ENCODE peak calls at places on chromosomes 2 and 18, in seven cellular contexts. Q is SJSA1, G is left ventricle myocardium superior, D is mucosa of gallbladder, I is T47D, V is psoas muscle, U is GM12892. C is an unnamed sample.

GRCh38 chr2:166361351-166362153 is 14.2 kb downstream of the SCN9A start:
- DNase-seq in Q (no peak), G (no peak), D (no peak), I (peak; percentile 46), V (no peak), U (no peak), C (no peak)

GRCh38 chr2:15348028-15348427 is 213.1 kb downstream of the NBAS start:
- DNase-seq in Q (no peak), G (no peak), D (no peak), I (no peak), V (no peak), U (no peak), C (no peak)

GRCh38 chr2:240425236-240425615 is 10.2 kb upstream of the GPC1 start:
- DNase-seq in Q (no peak), G (no peak), D (no peak), I (no peak), V (no peak), U (no peak), C (no peak)

GRCh38 chr2:85862426-85862825 is 26.4 kb downstream of the ST3GAL5 start:
- DNase-seq in Q (no peak), G (no peak), D (no peak), I (no peak), V (no peak), U (no peak), C (no peak)

GRCh38 chr2:20353597-20353996 is 3.0 kb upstream of the PUM2 start:
- DNase-seq in Q (no peak), G (no peak), D (no peak), I (peak; percentile 90), V (no peak), U (no peak), C (no peak)

GRCh38 chr2:181008418-181008817 is 28.0 kb downstream of the UBE2E3 start:
- DNase-seq in Q (no peak), G (no peak), D (no peak), I (no peak), V (no peak), U (no peak), C (no peak)

GRCh38 chr18:60070631-60071030 is 170.8 kb downstream of the PMAIP1 start:
- DNase-seq in Q (peak; percentile 57), G (no peak), D (no peak), I (no peak), V (no peak), U (no peak), C (no peak)

GRCh38 chr18:11279461-11279860 is 130.1 kb upstream of the PIEZO2 start:
- DNase-seq in Q (no peak), G (no peak), D (no peak), I (no peak), V (no peak), U (no peak), C (no peak)

GRCh38 chr2:168986544-168986943 is 44.6 kb downstream of the ABCB11 start:
- DNase-seq in Q (no peak), G (no peak), D (no peak), I (no peak), V (no peak), U (no peak), C (no peak)

GRCh38 chr18:41338341-41338740 is 616.7 kb upstream of the PIK3C3 start:
- DNase-seq in Q (no peak), G (no peak), D (no peak), I (no peak), V (no peak), U (no peak), C (no peak)

GRCh38 chr2:119960821-119961220 is 52.1 kb upstream of the EPB41L5 start:
- DNase-seq in Q (no peak), G (no peak), D (no peak), I (no peak), V (no peak), U (no peak), C (no peak)

GRCh38 chr2:11744631-11745394 is 1.6 kb upstream of the LPIN1 start:
- DNase-seq in Q (no peak), G (peak; percentile 72), D (no peak), I (peak; percentile 25), V (peak; percentile 71), U (no peak), C (no peak)

GRCh38 chr2:222481941-222482340 is 57.6 kb downstream of the SGPP2 start:
- DNase-seq in Q (no peak), G (no peak), D (no peak), I (no peak), V (no peak), U (no peak), C (no peak)

GRCh38 chr2:182694189-182694588 is 21.9 kb upstream of the DNAJC10 start:
- DNase-seq in Q (no peak), G (no peak), D (no peak), I (no peak), V (no peak), U (no peak), C (no peak)

GRCh38 chr18:80034852-80035406 is 695 bp downstream of the RBFA start:
- DNase-seq in Q (no peak), G (no peak), D (no peak), I (no peak), V (no peak), U (no peak), C (no peak)

GRCh38 chr2:12162269-12163247 is 416.1 kb downstream of the LPIN1 start:
- DNase-seq in Q (no peak), G (no peak), D (no peak), I (no peak), V (no peak), U (no peak), C (no peak)

GRCh38 chr2:3188405-3188946 is 189.1 kb downstream of the EIPR1 start:
- DNase-seq in Q (no peak), G (no peak), D (no peak), I (no peak), V (no peak), U (no peak), C (no peak)

GRCh38 chr18:63819780-63820179 is 44.6 kb downstream of the SERPINB7 start:
- DNase-seq in Q (no peak), G (no peak), D (no peak), I (no peak), V (no peak), U (no peak), C (no peak)

GRCh38 chr2:160892204-160892603 is 268.0 kb upstream of the TANK start:
- DNase-seq in Q (no peak), G (no peak), D (no peak), I (no peak), V (no peak), U (no peak), C (no peak)

GRCh38 chr2:99840831-99841230 is 301.6 kb downstream of the AFF3 start:
- DNase-seq in Q (no peak), G (no peak), D (no peak), I (no peak), V (no peak), U (no peak), C (no peak)

GRCh38 chr2:215609089-215610032 is 173.5 kb upstream of the FN1 start:
- DNase-seq in Q (peak; percentile 19), G (no peak), D (no peak), I (no peak), V (no peak), U (no peak), C (no peak)

GRCh38 chr2:161316686-161317085 is 8.5 kb downstream of the PSMD14 start:
- DNase-seq in Q (no peak), G (no peak), D (no peak), I (no peak), V (no peak), U (no peak), C (no peak)

GRCh38 chr2:152890746-152891145 is 172.3 kb downstream of the ARL6IP6 start:
- DNase-seq in Q (no peak), G (no peak), D (no peak), I (no peak), V (no peak), U (no peak), C (no peak)

GRCh38 chr18:48919547-48919946 is 31.2 kb downstream of the SMAD7 start:
- DNase-seq in Q (no peak), G (no peak), D (no peak), I (no peak), V (no peak), U (no peak), C (no peak)

GRCh38 chr18:44508474-44508873 is 172.2 kb upstream of the SETBP1 start:
- DNase-seq in Q (no peak), G (no peak), D (no peak), I (no peak), V (no peak), U (no peak), C (no peak)

GRCh38 chr18:67553471-67553870 is 37.0 kb upstream of the DSEL start:
- DNase-seq in Q (no peak), G (no peak), D (no peak), I (no peak), V (no peak), U (no peak), C (no peak)

GRCh38 chr2:26552641-26553040 is 74.7 kb upstream of the OTOF start:
- DNase-seq in Q (no peak), G (no peak), D (no peak), I (no peak), V (no peak), U (no peak), C (peak; percentile 17)

GRCh38 chr18:76494541-76495403 is at the start of gene ZNF516:
- DNase-seq in Q (peak; percentile 19), G (peak; percentile 70), D (no peak), I (no peak), V (peak; percentile 69), U (no peak), C (peak; percentile 46)

GRCh38 chr2:16247371-16248177 is 307.2 kb downstream of the MYCN start:
- DNase-seq in Q (no peak), G (no peak), D (no peak), I (no peak), V (no peak), U (no peak), C (no peak)

GRCh38 chr2:202149155-202149762 is 76.2 kb downstream of the KIAA2012 start:
- DNase-seq in Q (no peak), G (peak; percentile 58), D (no peak), I (no peak), V (no peak), U (no peak), C (no peak)

GRCh38 chr2:177165103-177165583 is 47.5 kb upstream of the HNRNPA3 start:
- DNase-seq in Q (peak; percentile 72), G (peak; percentile 42), D (peak; percentile 38), I (no peak), V (no peak), U (no peak), C (peak; percentile 43)